ENCODE peak calls at places on chromosome 6, in six cellular contexts. H is RWPE2, G is fibroblast of mammary gland, I is GM03348, S is HCT116, P is epithelial cell of esophagus. V is an unnamed sample.
A peak's percentile ranks its signal among the peaks of the same experiment; 100 is the strongest.

GRCh38 chr6:17999430-17999829 is 12.0 kb upstream of the KIF13A start:
- DNase-seq in P (no peak), I (no peak), G (no peak), S (no peak), H (no peak), V (no peak)

GRCh38 chr6:31585531-31585930 is 546 bp upstream of the LST1 start:
- DNase-seq in P (no peak), I (no peak), G (peak; percentile 19), H (no peak), S (peak; percentile 26), V (no peak)

GRCh38 chr6:140956567-140957306 is 1176.0 kb upstream of the GJE1 start:
- DNase-seq in I (peak; percentile 23), G (peak; percentile 68), P (peak; percentile 53), S (no peak), H (no peak), V (no peak)

GRCh38 chr6:148758492-148758891 is 11.7 kb downstream of the UST start:
- DNase-seq in G (peak; percentile 45), H (no peak), P (no peak), I (no peak), S (no peak), V (no peak)

GRCh38 chr6:167100241-167100674 is 22.6 kb upstream of the CCR6 start:
- DNase-seq in H (no peak), I (no peak), S (no peak), G (no peak), P (no peak), V (no peak)

GRCh38 chr6:91141352-91141751 is 554.5 kb upstream of the MAP3K7 start:
- DNase-seq in H (no peak), S (no peak), P (no peak), G (no peak), I (no peak), V (no peak)

GRCh38 chr6:27468334-27468733 is 4.6 kb downstream of the ZNF184 start:
- DNase-seq in P (peak; percentile 48), H (no peak), I (no peak), S (no peak), G (peak; percentile 58), V (no peak)

GRCh38 chr6:83518946-83519489 is 6.7 kb downstream of the PRSS35 start:
- DNase-seq in I (peak; percentile 58), P (no peak), G (peak; percentile 61), H (no peak), S (no peak), V (no peak)

GRCh38 chr6:119343573-119344146 is 5.9 kb downstream of the MAN1A1 start:
- DNase-seq in S (no peak), P (no peak), I (no peak), G (no peak), H (no peak), V (no peak)

GRCh38 chr6:117397536-117398227 is 28.1 kb downstream of the ROS1 start:
- DNase-seq in I (peak; percentile 8), H (no peak), S (no peak), P (no peak), G (peak; percentile 27), V (no peak)

GRCh38 chr6:87473419-87473903 is 687 bp downstream of the SLC35A1 start:
- DNase-seq in G (peak; percentile 49), I (peak; percentile 82), S (no peak), H (no peak), P (peak; percentile 71), V (no peak)

GRCh38 chr6:111663232-111663631 is 57.6 kb upstream of the TRAF3IP2 start:
- DNase-seq in S (no peak), I (no peak), P (no peak), H (no peak), G (peak; percentile 18), V (no peak)

GRCh38 chr6:83852528-83853177 is 507 bp upstream of the RIPPLY2 start:
- DNase-seq in H (no peak), G (no peak), P (no peak), S (no peak), I (no peak), V (no peak)

GRCh38 chr6:15409301-15410125 is 163.6 kb downstream of the JARID2 start:
- DNase-seq in P (no peak), H (no peak), S (no peak), G (no peak), I (no peak), V (no peak)

GRCh38 chr6:43060034-43060754 is 763 bp downstream of the KLC4 start:
- DNase-seq in S (no peak), I (peak; percentile 25), P (peak; percentile 63), G (no peak), H (no peak), V (no peak)

GRCh38 chr6:104281370-104281769 is 578.3 kb downstream of the HACE1 start:
- DNase-seq in H (no peak), P (peak; percentile 11), S (peak; percentile 6), I (no peak), G (no peak), V (no peak)

GRCh38 chr6:20740727-20741126 is 206.5 kb downstream of the CDKAL1 start:
- DNase-seq in I (no peak), G (no peak), H (no peak), P (no peak), S (no peak), V (no peak)

GRCh38 chr6:33088258-33088930 is 12.6 kb downstream of the HLA-DPB1 start:
- DNase-seq in H (no peak), S (peak; percentile 27), I (no peak), G (no peak), P (peak; percentile 59), V (no peak)

GRCh38 chr6:99093781-99094180 is 146.0 kb upstream of the FBXL4 start:
- DNase-seq in G (no peak), P (no peak), H (no peak), I (no peak), S (no peak), V (no peak)

GRCh38 chr6:45118684-45119230 is 209.4 kb upstream of the RUNX2 start:
- DNase-seq in G (no peak), S (no peak), I (no peak), H (no peak), P (no peak), V (no peak)

GRCh38 chr6:151240861-151241642 is 1.3 kb downstream of the AKAP12 start:
- DNase-seq in S (no peak), P (peak; percentile 73), H (peak; percentile 68), I (peak; percentile 69), G (peak; percentile 67), V (no peak)

GRCh38 chr6:67009818-67010217 is 1302.8 kb upstream of the EYS start:
- DNase-seq in P (peak; percentile 23), G (no peak), I (no peak), S (no peak), H (no peak), V (no peak)

GRCh38 chr6:43963877-43964658 is 163.2 kb downstream of the MRPL14 start:
- DNase-seq in S (no peak), H (no peak), P (no peak), I (no peak), G (no peak), V (no peak)

GRCh38 chr6:33108307-33108706 is 32.5 kb downstream of the HLA-DPB1 start:
- DNase-seq in P (no peak), H (no peak), G (no peak), I (no peak), S (no peak), V (no peak)